ENCODE peak calls at places on chromosomes 4 and X, in six cellular contexts. One of them, this sample, is unnamed.

GRCh38 chr4:1795304-1796195 is 2.5 kb downstream of the FGFR3 start:
- DNase-seq in GM06990: no peak
- DNase-seq in heart left ventricle: no peak
- DNase-seq in cardiac fibroblast: no peak
- DNase-seq in kidney: no peak
- DNase-seq in uterus: no peak
- DNase-seq in this sample: no peak

GRCh38 chrX:39716401-39716800 is 381.4 kb downstream of the BCOR start:
- DNase-seq in GM06990: no peak
- DNase-seq in heart left ventricle: no peak
- DNase-seq in cardiac fibroblast: no peak
- DNase-seq in kidney: no peak
- DNase-seq in uterus: no peak
- DNase-seq in this sample: no peak

GRCh38 chrX:13652256-13653021 is 502 bp upstream of the TCEANC start:
- DNase-seq in GM06990: no peak
- DNase-seq in heart left ventricle: no peak
- DNase-seq in cardiac fibroblast: peak
- DNase-seq in kidney: no peak
- DNase-seq in uterus: peak
- DNase-seq in this sample: peak

GRCh38 chr4:152735302-152735917 is 44.1 kb downstream of the TIGD4 start:
- DNase-seq in GM06990: peak
- DNase-seq in heart left ventricle: no peak
- DNase-seq in cardiac fibroblast: peak
- DNase-seq in kidney: no peak
- DNase-seq in uterus: no peak
- DNase-seq in this sample: no peak

GRCh38 chr4:140094701-140095420 is 59.1 kb downstream of the MAML3 start:
- DNase-seq in GM06990: no peak
- DNase-seq in heart left ventricle: peak
- DNase-seq in cardiac fibroblast: no peak
- DNase-seq in kidney: peak
- DNase-seq in uterus: no peak
- DNase-seq in this sample: no peak

GRCh38 chr4:4735870-4736269 is 123.6 kb upstream of the MSX1 start:
- DNase-seq in GM06990: no peak
- DNase-seq in heart left ventricle: no peak
- DNase-seq in cardiac fibroblast: peak
- DNase-seq in kidney: no peak
- DNase-seq in uterus: peak
- DNase-seq in this sample: no peak

GRCh38 chr4:472881-473574 is 25.9 kb downstream of the ZNF721 start:
- DNase-seq in GM06990: no peak
- DNase-seq in heart left ventricle: no peak
- DNase-seq in cardiac fibroblast: peak
- DNase-seq in kidney: no peak
- DNase-seq in uterus: no peak
- DNase-seq in this sample: no peak

GRCh38 chr4:102554482-102554881 is 53.3 kb downstream of the NFKB1 start:
- DNase-seq in GM06990: no peak
- DNase-seq in heart left ventricle: peak
- DNase-seq in cardiac fibroblast: peak
- DNase-seq in kidney: no peak
- DNase-seq in uterus: peak
- DNase-seq in this sample: no peak

GRCh38 chrX:41655631-41656030 is 33.1 kb upstream of the GPR34 start:
- DNase-seq in GM06990: no peak
- DNase-seq in heart left ventricle: no peak
- DNase-seq in cardiac fibroblast: no peak
- DNase-seq in kidney: no peak
- DNase-seq in uterus: no peak
- DNase-seq in this sample: no peak

GRCh38 chr4:22999419-22999818 is 306.7 kb downstream of the GBA3 start:
- DNase-seq in GM06990: no peak
- DNase-seq in heart left ventricle: no peak
- DNase-seq in cardiac fibroblast: peak
- DNase-seq in kidney: no peak
- DNase-seq in uterus: no peak
- DNase-seq in this sample: no peak

GRCh38 chr4:152780267-152780811 is 585 bp downstream of the ARFIP1 start:
- DNase-seq in GM06990: no peak
- DNase-seq in heart left ventricle: peak
- DNase-seq in cardiac fibroblast: peak
- DNase-seq in kidney: no peak
- DNase-seq in uterus: no peak
- DNase-seq in this sample: peak

GRCh38 chrX:16711219-16712115 is 1.0 kb downstream of the CTPS2 start:
- DNase-seq in GM06990: peak
- DNase-seq in heart left ventricle: no peak
- DNase-seq in cardiac fibroblast: no peak
- DNase-seq in kidney: no peak
- DNase-seq in uterus: no peak
- DNase-seq in this sample: no peak

GRCh38 chr4:3366893-3367775 is 74.3 kb downstream of the RGS12 start:
- DNase-seq in GM06990: no peak
- DNase-seq in heart left ventricle: no peak
- DNase-seq in cardiac fibroblast: no peak
- DNase-seq in kidney: no peak
- DNase-seq in uterus: no peak
- DNase-seq in this sample: no peak

GRCh38 chr4:112765317-112765989 is 128.5 kb downstream of the LARP7 start:
- DNase-seq in GM06990: peak
- DNase-seq in heart left ventricle: no peak
- DNase-seq in cardiac fibroblast: peak
- DNase-seq in kidney: no peak
- DNase-seq in uterus: no peak
- DNase-seq in this sample: no peak

GRCh38 chrX:146090732-146091131 is 273.1 kb downstream of the SLITRK2 start:
- DNase-seq in GM06990: no peak
- DNase-seq in heart left ventricle: no peak
- DNase-seq in cardiac fibroblast: no peak
- DNase-seq in kidney: no peak
- DNase-seq in uterus: no peak
- DNase-seq in this sample: no peak

GRCh38 chrX:121356139-121356849 is 308.9 kb downstream of the GLUD2 start:
- DNase-seq in GM06990: no peak
- DNase-seq in heart left ventricle: no peak
- DNase-seq in cardiac fibroblast: no peak
- DNase-seq in kidney: peak
- DNase-seq in uterus: no peak
- DNase-seq in this sample: no peak

GRCh38 chr4:118967393-118967792 is 78.7 kb downstream of the SYNPO2 start:
- DNase-seq in GM06990: peak
- DNase-seq in heart left ventricle: no peak
- DNase-seq in cardiac fibroblast: peak
- DNase-seq in kidney: no peak
- DNase-seq in uterus: peak
- DNase-seq in this sample: no peak

GRCh38 chr4:86484241-86484640 is 109.9 kb upstream of the PTPN13 start:
- DNase-seq in GM06990: peak
- DNase-seq in heart left ventricle: no peak
- DNase-seq in cardiac fibroblast: no peak
- DNase-seq in kidney: no peak
- DNase-seq in uterus: no peak
- DNase-seq in this sample: no peak

GRCh38 chrX:41339148-41339547 is 5.2 kb downstream of the DDX3X start:
- DNase-seq in GM06990: no peak
- DNase-seq in heart left ventricle: no peak
- DNase-seq in cardiac fibroblast: no peak
- DNase-seq in kidney: no peak
- DNase-seq in uterus: no peak
- DNase-seq in this sample: no peak

GRCh38 chr4:5810151-5810550 is 82.7 kb downstream of the CRMP1 start:
- DNase-seq in GM06990: no peak
- DNase-seq in heart left ventricle: no peak
- DNase-seq in cardiac fibroblast: no peak
- DNase-seq in kidney: no peak
- DNase-seq in uterus: no peak
- DNase-seq in this sample: no peak

GRCh38 chrX:4830880-4831557 is 1117.6 kb upstream of the PRKX start:
- DNase-seq in GM06990: no peak
- DNase-seq in heart left ventricle: no peak
- DNase-seq in cardiac fibroblast: no peak
- DNase-seq in kidney: no peak
- DNase-seq in uterus: no peak
- DNase-seq in this sample: no peak

GRCh38 chr4:160129439-160129838 is 1026.6 kb downstream of the RAPGEF2 start:
- DNase-seq in GM06990: no peak
- DNase-seq in heart left ventricle: no peak
- DNase-seq in cardiac fibroblast: no peak
- DNase-seq in kidney: no peak
- DNase-seq in uterus: no peak
- DNase-seq in this sample: no peak

GRCh38 chr4:55819634-55820033 is at the start of gene EXOC1L:
- DNase-seq in GM06990: no peak
- DNase-seq in heart left ventricle: no peak
- DNase-seq in cardiac fibroblast: peak
- DNase-seq in kidney: peak
- DNase-seq in uterus: no peak
- DNase-seq in this sample: no peak

GRCh38 chr4:111449657-111450056 is 695.6 kb upstream of the FAM241A start:
- DNase-seq in GM06990: no peak
- DNase-seq in heart left ventricle: no peak
- DNase-seq in cardiac fibroblast: no peak
- DNase-seq in kidney: no peak
- DNase-seq in uterus: no peak
- DNase-seq in this sample: no peak

GRCh38 chr4:152778656-152779512 is 646 bp downstream of the TIGD4 start:
- DNase-seq in GM06990: no peak
- DNase-seq in heart left ventricle: no peak
- DNase-seq in cardiac fibroblast: peak
- DNase-seq in kidney: peak
- DNase-seq in uterus: no peak
- DNase-seq in this sample: no peak

GRCh38 chr4:107453231-107453630 is 266.8 kb downstream of the PAPSS1 start:
- DNase-seq in GM06990: no peak
- DNase-seq in heart left ventricle: no peak
- DNase-seq in cardiac fibroblast: peak
- DNase-seq in kidney: no peak
- DNase-seq in uterus: no peak
- DNase-seq in this sample: no peak

GRCh38 chr4:160299608-160300007 is 1196.7 kb downstream of the RAPGEF2 start:
- DNase-seq in GM06990: no peak
- DNase-seq in heart left ventricle: no peak
- DNase-seq in cardiac fibroblast: no peak
- DNase-seq in kidney: no peak
- DNase-seq in uterus: no peak
- DNase-seq in this sample: no peak

GRCh38 chrX:51641421-51642021 is 22.8 kb upstream of the CENPVL3 start:
- DNase-seq in GM06990: no peak
- DNase-seq in heart left ventricle: no peak
- DNase-seq in cardiac fibroblast: peak
- DNase-seq in kidney: no peak
- DNase-seq in uterus: no peak
- DNase-seq in this sample: peak

GRCh38 chr4:94544811-94545210 is 93.1 kb downstream of the PDLIM5 start:
- DNase-seq in GM06990: no peak
- DNase-seq in heart left ventricle: no peak
- DNase-seq in cardiac fibroblast: no peak
- DNase-seq in kidney: no peak
- DNase-seq in uterus: no peak
- DNase-seq in this sample: no peak

GRCh38 chr4:48380583-48381167 is 39.3 kb downstream of the SLAIN2 start:
- DNase-seq in GM06990: no peak
- DNase-seq in heart left ventricle: no peak
- DNase-seq in cardiac fibroblast: no peak
- DNase-seq in kidney: no peak
- DNase-seq in uterus: no peak
- DNase-seq in this sample: no peak

GRCh38 chr4:102429553-102429952 is 71.6 kb upstream of the NFKB1 start:
- DNase-seq in GM06990: no peak
- DNase-seq in heart left ventricle: no peak
- DNase-seq in cardiac fibroblast: peak
- DNase-seq in kidney: no peak
- DNase-seq in uterus: no peak
- DNase-seq in this sample: no peak

GRCh38 chrX:136608295-136608933 is 39.5 kb upstream of the CD40LG start:
- DNase-seq in GM06990: no peak
- DNase-seq in heart left ventricle: peak
- DNase-seq in cardiac fibroblast: peak
- DNase-seq in kidney: peak
- DNase-seq in uterus: no peak
- DNase-seq in this sample: no peak
- TF ChIP-seq CTCF in GM06990: peak
- TF ChIP-seq CTCF in heart left ventricle: peak
- TF ChIP-seq CTCF in cardiac fibroblast: peak
- TF ChIP-seq CTCF in kidney: peak
- TF ChIP-seq CTCF in uterus: no peak
- TF ChIP-seq CTCF in this sample: no peak

GRCh38 chrX:34521563-34521962 is 135.5 kb downstream of the TMEM47 start:
- DNase-seq in GM06990: no peak
- DNase-seq in heart left ventricle: no peak
- DNase-seq in cardiac fibroblast: no peak
- DNase-seq in kidney: no peak
- DNase-seq in uterus: no peak
- DNase-seq in this sample: no peak
- H3K4me3 ChIP-seq in GM06990: no peak
- H3K4me3 ChIP-seq in heart left ventricle: no peak
- H3K4me3 ChIP-seq in cardiac fibroblast: no peak
- H3K4me3 ChIP-seq in kidney: no peak
- H3K4me3 ChIP-seq in uterus: no peak
- H3K4me3 ChIP-seq in this sample: no peak

GRCh38 chrX:77628294-77629025 is 157.6 kb downstream of the ATRX start:
- DNase-seq in GM06990: no peak
- DNase-seq in heart left ventricle: no peak
- DNase-seq in cardiac fibroblast: peak
- DNase-seq in kidney: no peak
- DNase-seq in uterus: no peak
- DNase-seq in this sample: no peak
- TF ChIP-seq CTCF in GM06990: no peak
- TF ChIP-seq CTCF in heart left ventricle: no peak
- TF ChIP-seq CTCF in cardiac fibroblast: no peak
- TF ChIP-seq CTCF in kidney: no peak
- TF ChIP-seq CTCF in uterus: no peak
- TF ChIP-seq CTCF in this sample: no peak

GRCh38 chrX:140149761-140150160 is 184.4 kb upstream of the CXorf66 start:
- DNase-seq in GM06990: no peak
- DNase-seq in heart left ventricle: no peak
- DNase-seq in cardiac fibroblast: no peak
- DNase-seq in kidney: no peak
- DNase-seq in uterus: no peak
- DNase-seq in this sample: no peak
- H3K4me3 ChIP-seq in GM06990: no peak
- H3K4me3 ChIP-seq in heart left ventricle: no peak
- H3K4me3 ChIP-seq in cardiac fibroblast: no peak
- H3K4me3 ChIP-seq in kidney: no peak
- H3K4me3 ChIP-seq in uterus: no peak
- H3K4me3 ChIP-seq in this sample: no peak